ENCODE peak calls at places on chromosomes 11 and 22, in ten cellular contexts. One of them, this sample, is unnamed.
A peak's percentile ranks its signal among the peaks of the same experiment; 100 is the strongest.

GRCh38 chr22:47337161-47337621 is 574.7 kb downstream of the TBC1D22A start:
- DNase-seq in activated CD8-positive, alpha-beta memory T cell treated with anti-CD3 and anti-CD28 coated beads, Interleukin-2, amount 50 U/mL, for 48 hours: no peak
- DNase-seq in stimulated activated CD4-positive, alpha-beta T cell treated with anti-CD3 and anti-CD28 coated beads, Interleukin-2, amount 100 ng/mL, for 48 hours: no peak
- DNase-seq in NCI-H446: peak; percentile 61
- DNase-seq in K562: no peak
- DNase-seq in NCI-H510A treated with DMSO at 0.1 percent for 48 hours: peak; percentile 47
- DNase-seq in AG09319: no peak
- DNase-seq in lung microvascular endothelial cell: peak; percentile 8
- DNase-seq in nephron progenitor cell: no peak
- DNase-seq in IMR-90: peak; percentile 87
- DNase-seq in this sample: peak; percentile 18

GRCh38 chr11:34525098-34525497 is 11.5 kb upstream of the ELF5 start:
- DNase-seq in IMR-90: no peak
- DNase-seq in nephron progenitor cell: no peak
- DNase-seq in NCI-H510A treated with DMSO at 0.1 percent for 48 hours: no peak
- DNase-seq in NCI-H446: no peak
- DNase-seq in stimulated activated CD4-positive, alpha-beta T cell treated with anti-CD3 and anti-CD28 coated beads, Interleukin-2, amount 100 ng/mL, for 48 hours: no peak
- DNase-seq in lung microvascular endothelial cell: no peak
- DNase-seq in AG09319: no peak
- DNase-seq in activated CD8-positive, alpha-beta memory T cell treated with anti-CD3 and anti-CD28 coated beads, Interleukin-2, amount 50 U/mL, for 48 hours: no peak
- DNase-seq in K562: no peak
- DNase-seq in this sample: no peak

GRCh38 chr11:84019576-84020194 is 733.5 kb upstream of the CCDC90B start:
- DNase-seq in IMR-90: peak; percentile 48
- DNase-seq in AG09319: no peak
- DNase-seq in NCI-H510A treated with DMSO at 0.1 percent for 48 hours: no peak
- DNase-seq in activated CD8-positive, alpha-beta memory T cell treated with anti-CD3 and anti-CD28 coated beads, Interleukin-2, amount 50 U/mL, for 48 hours: no peak
- DNase-seq in NCI-H446: no peak
- DNase-seq in stimulated activated CD4-positive, alpha-beta T cell treated with anti-CD3 and anti-CD28 coated beads, Interleukin-2, amount 100 ng/mL, for 48 hours: no peak
- DNase-seq in nephron progenitor cell: no peak
- DNase-seq in lung microvascular endothelial cell: no peak
- DNase-seq in K562: no peak
- DNase-seq in this sample: no peak

GRCh38 chr11:1933416-1934325 is 13.5 kb upstream of the MRPL23 start:
- DNase-seq in stimulated activated CD4-positive, alpha-beta T cell treated with anti-CD3 and anti-CD28 coated beads, Interleukin-2, amount 100 ng/mL, for 48 hours: no peak
- DNase-seq in NCI-H510A treated with DMSO at 0.1 percent for 48 hours: no peak
- DNase-seq in lung microvascular endothelial cell: no peak
- DNase-seq in activated CD8-positive, alpha-beta memory T cell treated with anti-CD3 and anti-CD28 coated beads, Interleukin-2, amount 50 U/mL, for 48 hours: no peak
- DNase-seq in nephron progenitor cell: no peak
- DNase-seq in NCI-H446: no peak
- DNase-seq in IMR-90: no peak
- DNase-seq in AG09319: no peak
- DNase-seq in K562: no peak
- DNase-seq in this sample: no peak

GRCh38 chr11:112219476-112220232 is 6.6 kb upstream of the PTS start:
- DNase-seq in AG09319: no peak
- DNase-seq in activated CD8-positive, alpha-beta memory T cell treated with anti-CD3 and anti-CD28 coated beads, Interleukin-2, amount 50 U/mL, for 48 hours: no peak
- DNase-seq in nephron progenitor cell: peak; percentile 39
- DNase-seq in K562: peak; percentile 71
- DNase-seq in IMR-90: peak; percentile 81
- DNase-seq in NCI-H446: peak; percentile 83
- DNase-seq in NCI-H510A treated with DMSO at 0.1 percent for 48 hours: peak; percentile 91
- DNase-seq in stimulated activated CD4-positive, alpha-beta T cell treated with anti-CD3 and anti-CD28 coated beads, Interleukin-2, amount 100 ng/mL, for 48 hours: peak; percentile 20
- DNase-seq in lung microvascular endothelial cell: peak; percentile 90
- DNase-seq in this sample: peak; percentile 80

GRCh38 chr11:41612415-41612814 is 153.0 kb upstream of the LRRC4C start:
- DNase-seq in nephron progenitor cell: no peak
- DNase-seq in activated CD8-positive, alpha-beta memory T cell treated with anti-CD3 and anti-CD28 coated beads, Interleukin-2, amount 50 U/mL, for 48 hours: no peak
- DNase-seq in lung microvascular endothelial cell: no peak
- DNase-seq in K562: no peak
- DNase-seq in NCI-H510A treated with DMSO at 0.1 percent for 48 hours: no peak
- DNase-seq in stimulated activated CD4-positive, alpha-beta T cell treated with anti-CD3 and anti-CD28 coated beads, Interleukin-2, amount 100 ng/mL, for 48 hours: no peak
- DNase-seq in AG09319: no peak
- DNase-seq in NCI-H446: no peak
- DNase-seq in IMR-90: no peak
- DNase-seq in this sample: no peak

GRCh38 chr11:80724366-80724765 is 1283.5 kb upstream of the TENM4 start:
- DNase-seq in stimulated activated CD4-positive, alpha-beta T cell treated with anti-CD3 and anti-CD28 coated beads, Interleukin-2, amount 100 ng/mL, for 48 hours: no peak
- DNase-seq in NCI-H446: peak; percentile 12
- DNase-seq in AG09319: no peak
- DNase-seq in nephron progenitor cell: no peak
- DNase-seq in activated CD8-positive, alpha-beta memory T cell treated with anti-CD3 and anti-CD28 coated beads, Interleukin-2, amount 50 U/mL, for 48 hours: no peak
- DNase-seq in NCI-H510A treated with DMSO at 0.1 percent for 48 hours: no peak
- DNase-seq in IMR-90: no peak
- DNase-seq in K562: no peak
- DNase-seq in lung microvascular endothelial cell: no peak
- DNase-seq in this sample: no peak

GRCh38 chr22:31867386-31868153 is 76.8 kb upstream of the YWHAH start:
- DNase-seq in K562: peak; percentile 32
- DNase-seq in IMR-90: no peak
- DNase-seq in nephron progenitor cell: no peak
- DNase-seq in AG09319: no peak
- DNase-seq in lung microvascular endothelial cell: no peak
- DNase-seq in NCI-H510A treated with DMSO at 0.1 percent for 48 hours: no peak
- DNase-seq in activated CD8-positive, alpha-beta memory T cell treated with anti-CD3 and anti-CD28 coated beads, Interleukin-2, amount 50 U/mL, for 48 hours: no peak
- DNase-seq in stimulated activated CD4-positive, alpha-beta T cell treated with anti-CD3 and anti-CD28 coated beads, Interleukin-2, amount 100 ng/mL, for 48 hours: no peak
- DNase-seq in NCI-H446: no peak
- DNase-seq in this sample: no peak

GRCh38 chr11:297666-298405 is 1.5 kb downstream of the IFITM5 start:
- DNase-seq in K562: peak; percentile 70
- DNase-seq in IMR-90: no peak
- DNase-seq in AG09319: no peak
- DNase-seq in lung microvascular endothelial cell: no peak
- DNase-seq in NCI-H446: no peak
- DNase-seq in NCI-H510A treated with DMSO at 0.1 percent for 48 hours: no peak
- DNase-seq in nephron progenitor cell: peak; percentile 3
- DNase-seq in activated CD8-positive, alpha-beta memory T cell treated with anti-CD3 and anti-CD28 coated beads, Interleukin-2, amount 50 U/mL, for 48 hours: peak; percentile 75
- DNase-seq in stimulated activated CD4-positive, alpha-beta T cell treated with anti-CD3 and anti-CD28 coated beads, Interleukin-2, amount 100 ng/mL, for 48 hours: no peak
- DNase-seq in this sample: no peak

GRCh38 chr11:70628176-70628860 is 230.0 kb downstream of the CTTN start:
- DNase-seq in nephron progenitor cell: no peak
- DNase-seq in K562: no peak
- DNase-seq in AG09319: no peak
- DNase-seq in stimulated activated CD4-positive, alpha-beta T cell treated with anti-CD3 and anti-CD28 coated beads, Interleukin-2, amount 100 ng/mL, for 48 hours: no peak
- DNase-seq in NCI-H510A treated with DMSO at 0.1 percent for 48 hours: no peak
- DNase-seq in NCI-H446: no peak
- DNase-seq in activated CD8-positive, alpha-beta memory T cell treated with anti-CD3 and anti-CD28 coated beads, Interleukin-2, amount 50 U/mL, for 48 hours: no peak
- DNase-seq in lung microvascular endothelial cell: no peak
- DNase-seq in IMR-90: no peak
- DNase-seq in this sample: no peak

GRCh38 chr11:75996523-75997272 is 181.7 kb downstream of the UVRAG start:
- DNase-seq in activated CD8-positive, alpha-beta memory T cell treated with anti-CD3 and anti-CD28 coated beads, Interleukin-2, amount 50 U/mL, for 48 hours: no peak
- DNase-seq in IMR-90: no peak
- DNase-seq in lung microvascular endothelial cell: peak; percentile 10
- DNase-seq in AG09319: no peak
- DNase-seq in nephron progenitor cell: no peak
- DNase-seq in K562: no peak
- DNase-seq in stimulated activated CD4-positive, alpha-beta T cell treated with anti-CD3 and anti-CD28 coated beads, Interleukin-2, amount 100 ng/mL, for 48 hours: no peak
- DNase-seq in NCI-H446: no peak
- DNase-seq in NCI-H510A treated with DMSO at 0.1 percent for 48 hours: no peak
- DNase-seq in this sample: peak; percentile 64

GRCh38 chr22:43634316-43634715 is 177.8 kb downstream of the EFCAB6 start:
- DNase-seq in NCI-H446: no peak
- DNase-seq in NCI-H510A treated with DMSO at 0.1 percent for 48 hours: no peak
- DNase-seq in lung microvascular endothelial cell: no peak
- DNase-seq in K562: no peak
- DNase-seq in stimulated activated CD4-positive, alpha-beta T cell treated with anti-CD3 and anti-CD28 coated beads, Interleukin-2, amount 100 ng/mL, for 48 hours: no peak
- DNase-seq in IMR-90: no peak
- DNase-seq in activated CD8-positive, alpha-beta memory T cell treated with anti-CD3 and anti-CD28 coated beads, Interleukin-2, amount 50 U/mL, for 48 hours: no peak
- DNase-seq in AG09319: no peak
- DNase-seq in nephron progenitor cell: no peak
- DNase-seq in this sample: no peak

GRCh38 chr22:26602127-26602526 is 12.2 kb upstream of the TPST2 start:
- DNase-seq in AG09319: no peak
- DNase-seq in K562: no peak
- DNase-seq in NCI-H510A treated with DMSO at 0.1 percent for 48 hours: no peak
- DNase-seq in NCI-H446: no peak
- DNase-seq in lung microvascular endothelial cell: no peak
- DNase-seq in activated CD8-positive, alpha-beta memory T cell treated with anti-CD3 and anti-CD28 coated beads, Interleukin-2, amount 50 U/mL, for 48 hours: no peak
- DNase-seq in IMR-90: no peak
- DNase-seq in nephron progenitor cell: no peak
- DNase-seq in stimulated activated CD4-positive, alpha-beta T cell treated with anti-CD3 and anti-CD28 coated beads, Interleukin-2, amount 100 ng/mL, for 48 hours: no peak
- DNase-seq in this sample: no peak

GRCh38 chr11:47667135-47667534 is 24.8 kb upstream of the MTCH2 start:
- DNase-seq in activated CD8-positive, alpha-beta memory T cell treated with anti-CD3 and anti-CD28 coated beads, Interleukin-2, amount 50 U/mL, for 48 hours: no peak
- DNase-seq in IMR-90: peak; percentile 4
- DNase-seq in stimulated activated CD4-positive, alpha-beta T cell treated with anti-CD3 and anti-CD28 coated beads, Interleukin-2, amount 100 ng/mL, for 48 hours: no peak
- DNase-seq in K562: no peak
- DNase-seq in NCI-H446: peak; percentile 90
- DNase-seq in NCI-H510A treated with DMSO at 0.1 percent for 48 hours: no peak
- DNase-seq in lung microvascular endothelial cell: no peak
- DNase-seq in nephron progenitor cell: peak; percentile 21
- DNase-seq in AG09319: no peak
- DNase-seq in this sample: no peak

GRCh38 chr11:118164885-118165284 is 11.6 kb downstream of the SCN2B start:
- DNase-seq in activated CD8-positive, alpha-beta memory T cell treated with anti-CD3 and anti-CD28 coated beads, Interleukin-2, amount 50 U/mL, for 48 hours: no peak
- DNase-seq in NCI-H446: no peak
- DNase-seq in IMR-90: no peak
- DNase-seq in K562: no peak
- DNase-seq in lung microvascular endothelial cell: no peak
- DNase-seq in NCI-H510A treated with DMSO at 0.1 percent for 48 hours: no peak
- DNase-seq in nephron progenitor cell: no peak
- DNase-seq in AG09319: no peak
- DNase-seq in stimulated activated CD4-positive, alpha-beta T cell treated with anti-CD3 and anti-CD28 coated beads, Interleukin-2, amount 100 ng/mL, for 48 hours: no peak
- DNase-seq in this sample: no peak

GRCh38 chr22:39746600-39747262 is 146.8 kb downstream of the ENTHD1 start:
- DNase-seq in NCI-H510A treated with DMSO at 0.1 percent for 48 hours: no peak
- DNase-seq in lung microvascular endothelial cell: no peak
- DNase-seq in NCI-H446: no peak
- DNase-seq in K562: no peak
- DNase-seq in stimulated activated CD4-positive, alpha-beta T cell treated with anti-CD3 and anti-CD28 coated beads, Interleukin-2, amount 100 ng/mL, for 48 hours: peak; percentile 13
- DNase-seq in nephron progenitor cell: no peak
- DNase-seq in IMR-90: no peak
- DNase-seq in AG09319: no peak
- DNase-seq in activated CD8-positive, alpha-beta memory T cell treated with anti-CD3 and anti-CD28 coated beads, Interleukin-2, amount 50 U/mL, for 48 hours: no peak
- DNase-seq in this sample: no peak

GRCh38 chr11:1573077-1573846 is 1.2 kb upstream of the DUSP8 start:
- DNase-seq in stimulated activated CD4-positive, alpha-beta T cell treated with anti-CD3 and anti-CD28 coated beads, Interleukin-2, amount 100 ng/mL, for 48 hours: no peak
- DNase-seq in IMR-90: no peak
- DNase-seq in lung microvascular endothelial cell: no peak
- DNase-seq in nephron progenitor cell: no peak
- DNase-seq in NCI-H510A treated with DMSO at 0.1 percent for 48 hours: peak; percentile 20
- DNase-seq in activated CD8-positive, alpha-beta memory T cell treated with anti-CD3 and anti-CD28 coated beads, Interleukin-2, amount 50 U/mL, for 48 hours: peak; percentile 66
- DNase-seq in AG09319: no peak
- DNase-seq in NCI-H446: no peak
- DNase-seq in K562: peak; percentile 21
- DNase-seq in this sample: no peak

GRCh38 chr11:68354181-68354872 is 41.9 kb downstream of the LRP5 start:
- DNase-seq in NCI-H510A treated with DMSO at 0.1 percent for 48 hours: no peak
- DNase-seq in activated CD8-positive, alpha-beta memory T cell treated with anti-CD3 and anti-CD28 coated beads, Interleukin-2, amount 50 U/mL, for 48 hours: no peak
- DNase-seq in IMR-90: peak; percentile 89
- DNase-seq in nephron progenitor cell: no peak
- DNase-seq in K562: no peak
- DNase-seq in NCI-H446: peak; percentile 57
- DNase-seq in lung microvascular endothelial cell: no peak
- DNase-seq in stimulated activated CD4-positive, alpha-beta T cell treated with anti-CD3 and anti-CD28 coated beads, Interleukin-2, amount 100 ng/mL, for 48 hours: no peak
- DNase-seq in AG09319: peak; percentile 90
- DNase-seq in this sample: peak; percentile 44

GRCh38 chr11:59172345-59173079 is 580 bp downstream of the DTX4 start:
- DNase-seq in NCI-H446: no peak
- DNase-seq in IMR-90: no peak
- DNase-seq in activated CD8-positive, alpha-beta memory T cell treated with anti-CD3 and anti-CD28 coated beads, Interleukin-2, amount 50 U/mL, for 48 hours: peak; percentile 58
- DNase-seq in stimulated activated CD4-positive, alpha-beta T cell treated with anti-CD3 and anti-CD28 coated beads, Interleukin-2, amount 100 ng/mL, for 48 hours: no peak
- DNase-seq in K562: peak; percentile 37
- DNase-seq in nephron progenitor cell: peak; percentile 56
- DNase-seq in AG09319: no peak
- DNase-seq in lung microvascular endothelial cell: no peak
- DNase-seq in NCI-H510A treated with DMSO at 0.1 percent for 48 hours: peak; percentile 37
- DNase-seq in this sample: no peak

GRCh38 chr22:41939981-41940852 is 6.7 kb downstream of the CENPM start:
- DNase-seq in lung microvascular endothelial cell: no peak
- DNase-seq in IMR-90: no peak
- DNase-seq in NCI-H510A treated with DMSO at 0.1 percent for 48 hours: peak; percentile 4
- DNase-seq in activated CD8-positive, alpha-beta memory T cell treated with anti-CD3 and anti-CD28 coated beads, Interleukin-2, amount 50 U/mL, for 48 hours: peak; percentile 90
- DNase-seq in NCI-H446: no peak
- DNase-seq in AG09319: no peak
- DNase-seq in stimulated activated CD4-positive, alpha-beta T cell treated with anti-CD3 and anti-CD28 coated beads, Interleukin-2, amount 100 ng/mL, for 48 hours: peak; percentile 82
- DNase-seq in nephron progenitor cell: no peak
- DNase-seq in K562: peak; percentile 33
- DNase-seq in this sample: no peak

GRCh38 chr11:125305346-125305745 is 140.8 kb downstream of the PKNOX2 start:
- DNase-seq in activated CD8-positive, alpha-beta memory T cell treated with anti-CD3 and anti-CD28 coated beads, Interleukin-2, amount 50 U/mL, for 48 hours: no peak
- DNase-seq in AG09319: no peak
- DNase-seq in stimulated activated CD4-positive, alpha-beta T cell treated with anti-CD3 and anti-CD28 coated beads, Interleukin-2, amount 100 ng/mL, for 48 hours: no peak
- DNase-seq in NCI-H510A treated with DMSO at 0.1 percent for 48 hours: no peak
- DNase-seq in IMR-90: no peak
- DNase-seq in K562: no peak
- DNase-seq in NCI-H446: no peak
- DNase-seq in nephron progenitor cell: peak; percentile 27
- DNase-seq in lung microvascular endothelial cell: no peak
- DNase-seq in this sample: no peak

GRCh38 chr11:127789887-127790286 is 789.3 kb upstream of the KIRREL3 start:
- DNase-seq in K562: no peak
- DNase-seq in lung microvascular endothelial cell: peak; percentile 2
- DNase-seq in NCI-H446: no peak
- DNase-seq in AG09319: no peak
- DNase-seq in nephron progenitor cell: peak; percentile 32
- DNase-seq in NCI-H510A treated with DMSO at 0.1 percent for 48 hours: peak; percentile 74
- DNase-seq in activated CD8-positive, alpha-beta memory T cell treated with anti-CD3 and anti-CD28 coated beads, Interleukin-2, amount 50 U/mL, for 48 hours: no peak
- DNase-seq in IMR-90: peak; percentile 1
- DNase-seq in stimulated activated CD4-positive, alpha-beta T cell treated with anti-CD3 and anti-CD28 coated beads, Interleukin-2, amount 100 ng/mL, for 48 hours: no peak
- DNase-seq in this sample: no peak

GRCh38 chr11:93005239-93005638 is 35.8 kb downstream of the MTNR1B start:
- DNase-seq in AG09319: no peak
- DNase-seq in activated CD8-positive, alpha-beta memory T cell treated with anti-CD3 and anti-CD28 coated beads, Interleukin-2, amount 50 U/mL, for 48 hours: no peak
- DNase-seq in NCI-H446: peak; percentile 21
- DNase-seq in lung microvascular endothelial cell: no peak
- DNase-seq in IMR-90: peak; percentile 63
- DNase-seq in NCI-H510A treated with DMSO at 0.1 percent for 48 hours: no peak
- DNase-seq in stimulated activated CD4-positive, alpha-beta T cell treated with anti-CD3 and anti-CD28 coated beads, Interleukin-2, amount 100 ng/mL, for 48 hours: no peak
- DNase-seq in nephron progenitor cell: peak; percentile 4
- DNase-seq in K562: no peak
- DNase-seq in this sample: no peak

GRCh38 chr11:2748061-2748813 is 48.4 kb upstream of the KCNQ1OT1 start:
- DNase-seq in K562: no peak
- DNase-seq in nephron progenitor cell: no peak
- DNase-seq in lung microvascular endothelial cell: no peak
- DNase-seq in AG09319: no peak
- DNase-seq in NCI-H510A treated with DMSO at 0.1 percent for 48 hours: no peak
- DNase-seq in NCI-H446: no peak
- DNase-seq in activated CD8-positive, alpha-beta memory T cell treated with anti-CD3 and anti-CD28 coated beads, Interleukin-2, amount 50 U/mL, for 48 hours: no peak
- DNase-seq in stimulated activated CD4-positive, alpha-beta T cell treated with anti-CD3 and anti-CD28 coated beads, Interleukin-2, amount 100 ng/mL, for 48 hours: no peak
- DNase-seq in IMR-90: no peak
- DNase-seq in this sample: no peak

GRCh38 chr11:44300881-44301855 is 8.8 kb downstream of the ALX4 start:
- DNase-seq in AG09319: no peak
- DNase-seq in lung microvascular endothelial cell: no peak
- DNase-seq in stimulated activated CD4-positive, alpha-beta T cell treated with anti-CD3 and anti-CD28 coated beads, Interleukin-2, amount 100 ng/mL, for 48 hours: no peak
- DNase-seq in K562: no peak
- DNase-seq in activated CD8-positive, alpha-beta memory T cell treated with anti-CD3 and anti-CD28 coated beads, Interleukin-2, amount 50 U/mL, for 48 hours: no peak
- DNase-seq in NCI-H510A treated with DMSO at 0.1 percent for 48 hours: no peak
- DNase-seq in IMR-90: no peak
- DNase-seq in NCI-H446: no peak
- DNase-seq in nephron progenitor cell: no peak
- DNase-seq in this sample: no peak

GRCh38 chr22:46480396-46480795 is 57.0 kb downstream of the CELSR1 start:
- DNase-seq in K562: no peak
- DNase-seq in AG09319: no peak
- DNase-seq in IMR-90: no peak
- DNase-seq in stimulated activated CD4-positive, alpha-beta T cell treated with anti-CD3 and anti-CD28 coated beads, Interleukin-2, amount 100 ng/mL, for 48 hours: no peak
- DNase-seq in lung microvascular endothelial cell: peak; percentile 50
- DNase-seq in activated CD8-positive, alpha-beta memory T cell treated with anti-CD3 and anti-CD28 coated beads, Interleukin-2, amount 50 U/mL, for 48 hours: no peak
- DNase-seq in NCI-H510A treated with DMSO at 0.1 percent for 48 hours: no peak
- DNase-seq in NCI-H446: no peak
- DNase-seq in nephron progenitor cell: no peak
- DNase-seq in this sample: peak; percentile 21

GRCh38 chr11:27700351-27701261 is at the start of gene BDNF:
- DNase-seq in lung microvascular endothelial cell: peak; percentile 33
- DNase-seq in K562: no peak
- DNase-seq in stimulated activated CD4-positive, alpha-beta T cell treated with anti-CD3 and anti-CD28 coated beads, Interleukin-2, amount 100 ng/mL, for 48 hours: no peak
- DNase-seq in activated CD8-positive, alpha-beta memory T cell treated with anti-CD3 and anti-CD28 coated beads, Interleukin-2, amount 50 U/mL, for 48 hours: peak; percentile 54
- DNase-seq in NCI-H446: no peak
- DNase-seq in AG09319: no peak
- DNase-seq in nephron progenitor cell: peak; percentile 57
- DNase-seq in IMR-90: peak; percentile 60
- DNase-seq in NCI-H510A treated with DMSO at 0.1 percent for 48 hours: no peak
- DNase-seq in this sample: peak; percentile 55

GRCh38 chr11:21514298-21514697 is 678.6 kb upstream of the ANO5 start:
- DNase-seq in lung microvascular endothelial cell: peak; percentile 35
- DNase-seq in stimulated activated CD4-positive, alpha-beta T cell treated with anti-CD3 and anti-CD28 coated beads, Interleukin-2, amount 100 ng/mL, for 48 hours: no peak
- DNase-seq in AG09319: no peak
- DNase-seq in nephron progenitor cell: peak; percentile 16
- DNase-seq in activated CD8-positive, alpha-beta memory T cell treated with anti-CD3 and anti-CD28 coated beads, Interleukin-2, amount 50 U/mL, for 48 hours: no peak
- DNase-seq in NCI-H446: peak; percentile 79
- DNase-seq in K562: no peak
- DNase-seq in NCI-H510A treated with DMSO at 0.1 percent for 48 hours: no peak
- DNase-seq in IMR-90: no peak
- DNase-seq in this sample: no peak